ENCODE peak calls at places on chromosome 6, in seven cellular contexts. D is cardiac muscle cell, F is colonic mucosa, Z is fibroblast of the aortic adventitia, I is uterus, E is GM12865, J is epithelial cell of esophagus. B is an unnamed sample.

GRCh38 chr6:37517411-37517812 is 17.7 kb upstream of the CCDC167 start:
- DNase-seq in D (no peak), F (peak; percentile 22), Z (no peak), I (no peak), E (peak; percentile 85), J (no peak), B (peak; percentile 64)

GRCh38 chr6:74041420-74041819 is 345.4 kb downstream of the CD109 start:
- DNase-seq in D (no peak), F (no peak), Z (no peak), I (no peak), E (no peak), J (no peak), B (no peak)

GRCh38 chr6:155274106-155274505 is 10.3 kb downstream of the CLDN20 start:
- DNase-seq in D (peak; percentile 12), F (no peak), Z (peak; percentile 34), I (no peak), E (no peak), J (no peak), B (no peak)

GRCh38 chr6:37099442-37099841 is 70.5 kb upstream of the PIM1 start:
- DNase-seq in D (no peak), F (no peak), Z (no peak), I (no peak), E (no peak), J (peak; percentile 86), B (no peak)

GRCh38 chr6:20790032-20790791 is 256.0 kb downstream of the CDKAL1 start:
- DNase-seq in D (no peak), F (no peak), Z (no peak), I (no peak), E (no peak), J (no peak), B (no peak)

GRCh38 chr6:34486106-34486740 is 20.3 kb downstream of the PACSIN1 start:
- DNase-seq in D (no peak), F (no peak), Z (no peak), I (no peak), E (no peak), J (no peak), B (no peak)

GRCh38 chr6:133503330-133503729 is 262.2 kb downstream of the EYA4 start:
- DNase-seq in D (peak; percentile 36), F (no peak), Z (peak; percentile 57), I (no peak), E (no peak), J (no peak), B (no peak)

GRCh38 chr6:46323312-46323965 is 152.7 kb upstream of the ENPP5 start:
- DNase-seq in D (peak; percentile 82), F (no peak), Z (peak; percentile 91), I (peak; percentile 20), E (no peak), J (peak; percentile 39), B (no peak)

GRCh38 chr6:90194371-90194841 is 102.2 kb downstream of the BACH2 start:
- DNase-seq in D (no peak), F (no peak), Z (peak; percentile 84), I (no peak), E (no peak), J (peak; percentile 61), B (no peak)

GRCh38 chr6:108252055-108252454 is 8.8 kb downstream of the SNX3 start:
- DNase-seq in D (no peak), F (no peak), Z (no peak), I (no peak), E (no peak), J (no peak), B (no peak)

GRCh38 chr6:84193140-84193708 is 34.2 kb downstream of the CEP162 start:
- DNase-seq in D (peak; percentile 16), F (no peak), Z (peak; percentile 62), I (no peak), E (no peak), J (peak; percentile 77), B (no peak)

GRCh38 chr6:84191802-84192201 is 35.6 kb downstream of the CEP162 start:
- DNase-seq in D (no peak), F (no peak), Z (no peak), I (no peak), E (no peak), J (no peak), B (no peak)

GRCh38 chr6:84197708-84198107 is 29.7 kb downstream of the CEP162 start:
- DNase-seq in D (no peak), F (no peak), Z (no peak), I (no peak), E (no peak), J (no peak), B (no peak)
- TF ChIP-seq CTCF in D (no peak), F (no peak), Z (no peak), I (no peak), E (no peak), J (peak; percentile 9), B (no peak)

DNA sequence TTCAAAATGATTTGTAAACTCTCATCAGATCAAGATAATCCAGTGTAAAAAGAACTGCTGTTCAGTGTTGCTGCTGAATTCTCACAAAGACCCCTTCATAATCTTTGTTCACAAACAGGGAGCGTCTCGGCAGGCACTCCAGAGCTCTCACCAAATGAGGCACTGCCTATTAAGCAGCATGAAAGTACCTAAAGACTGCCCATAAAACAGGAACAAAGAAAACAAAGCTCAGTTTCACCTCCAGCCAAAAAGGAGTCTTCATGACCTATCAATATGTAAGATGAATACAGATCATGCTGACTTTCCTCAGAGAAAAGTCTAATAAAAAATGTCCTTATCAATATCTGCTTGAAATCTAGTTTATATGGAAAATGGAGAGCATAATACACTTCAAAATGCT is 41.8 kb downstream of the GPR63 start:
- DNase-seq in D (no peak), F (no peak), Z (no peak), I (no peak), E (peak; percentile 54), J (no peak), B (peak; percentile 13)
- H3K4me3 ChIP-seq in D (no peak overlapping the region), F (no peak overlapping the region), Z (no peak overlapping the region), I (no peak overlapping the region), E (peak overlapping the region; percentile 12), J (no peak overlapping the region), B (no peak overlapping the region)

DNA sequence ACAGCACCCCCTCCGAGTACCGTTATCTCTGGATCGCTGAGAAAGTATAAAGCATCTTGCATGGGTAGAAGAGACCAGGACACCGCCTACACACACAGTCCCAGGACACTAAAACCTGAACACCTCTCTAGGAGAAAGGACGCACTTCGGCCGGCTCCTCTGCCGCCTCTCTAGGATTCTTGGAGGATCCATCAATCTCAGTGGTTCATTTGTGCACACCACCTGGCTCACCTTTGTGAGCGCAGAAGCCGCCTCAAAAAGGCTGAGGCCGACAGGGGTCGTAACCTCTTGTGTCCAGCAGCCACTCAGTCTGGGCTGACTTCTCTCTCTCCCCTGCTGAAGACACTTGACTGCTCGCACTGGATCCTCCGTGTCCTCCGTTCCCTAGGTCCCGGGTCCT is 13.5 kb downstream of the ZSCAN23 start:
- DNase-seq in D (no peak), F (no peak), Z (no peak), I (no peak), E (no peak), J (no peak), B (no peak)
- TF ChIP-seq CTCF in D (no peak), F (no peak), Z (no peak), I (no peak), E (no peak), J (no peak), B (no peak)

DNA sequence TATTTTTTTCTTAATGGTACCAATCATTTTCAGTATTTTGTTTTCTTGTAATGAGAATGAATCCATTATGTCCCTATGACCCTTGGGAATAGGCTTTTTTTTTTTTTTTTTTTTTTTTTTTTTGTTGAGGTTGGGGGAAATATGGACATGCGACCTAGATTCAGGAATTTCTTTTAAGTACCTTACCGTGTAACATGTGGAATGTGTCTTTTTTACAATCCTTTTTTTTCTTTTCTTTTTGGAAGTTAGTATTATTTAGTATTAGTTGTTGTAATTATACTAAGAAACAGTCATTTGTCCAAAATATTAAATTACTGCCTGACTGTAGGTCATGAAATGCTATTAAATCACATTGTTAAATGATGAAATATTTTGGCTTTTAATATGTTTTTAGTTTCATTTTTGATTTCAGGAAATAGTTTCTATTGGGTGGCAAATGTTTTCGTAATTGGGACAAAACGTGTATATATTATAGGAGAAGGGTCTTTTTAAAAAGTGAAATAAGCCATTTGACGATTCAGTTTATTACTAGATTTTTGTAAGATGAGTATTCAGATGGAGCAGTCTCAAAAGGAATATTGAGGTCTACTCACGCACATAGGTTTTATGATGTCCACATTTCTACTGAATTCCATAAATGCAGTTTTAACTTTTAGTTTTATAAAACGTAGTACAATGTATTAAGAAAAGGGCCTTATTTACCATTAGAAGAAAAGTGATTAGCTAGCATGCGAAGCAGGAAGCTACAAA is 4.9 kb downstream of the ARID1B start:
- DNase-seq in D (no peak), F (no peak), Z (peak; percentile 65), I (no peak), E (no peak), J (no peak), B (no peak)
- H3K4me3 ChIP-seq in D (peak overlapping the region; percentile 79), F (peak overlapping the region; percentile 19), Z (peak overlapping the region; percentile 88), I (peak overlapping the region; percentile 53), E (peak overlapping the region; percentile 65), J (peak overlapping the region; percentile 77), B (peak overlapping the region; percentile 63)

B was measured in GM12864.